ENCODE peak calls at places on chromosomes 2 and 18, in seven cellular contexts. O is GM13976, C is hepatic stellate cell, K is iris pigment epithelial cell, P is NCI-H2081, E is choroid plexus epithelial cell, T is right lobe of liver. L is an unnamed sample.

GRCh38 chr2:15546297-15547098 is 14.6 kb downstream of the NBAS start:
- DNase-seq in O (no peak), C (no peak), K (no peak), P (no peak), E (no peak), T (no peak), L (no peak)

GRCh38 chr2:239695728-239696240 is 295.0 kb upstream of the HDAC4 start:
- DNase-seq in O (no peak), C (no peak), K (no peak), P (no peak), E (no peak), T (peak; percentile 29), L (no peak)

GRCh38 chr18:48864876-48865275 is 85.9 kb downstream of the SMAD7 start:
- DNase-seq in O (no peak), C (no peak), K (no peak), P (no peak), E (no peak), T (no peak), L (no peak)

GRCh38 chr2:169452080-169452479 is 27.2 kb upstream of the BBS5 start:
- DNase-seq in O (peak; percentile 36), C (peak; percentile 8), K (peak; percentile 41), P (peak; percentile 72), E (peak; percentile 75), T (no peak), L (peak; percentile 20)

GRCh38 chr2:207328944-207329386 is 163.2 kb upstream of the KLF7 start:
- DNase-seq in O (no peak), C (no peak), K (peak; percentile 8), P (no peak), E (no peak), T (no peak), L (no peak)

GRCh38 chr2:54099834-54100595 is 15.4 kb upstream of the ACYP2 start:
- DNase-seq in O (no peak), C (no peak), K (no peak), P (no peak), E (no peak), T (no peak), L (no peak)

GRCh38 chr2:37635359-37636208 is 35.9 kb downstream of the CDC42EP3 start:
- DNase-seq in O (no peak), C (no peak), K (peak; percentile 97), P (no peak), E (peak; percentile 95), T (no peak), L (no peak)

GRCh38 chr18:11994346-11994707 is 13.0 kb downstream of the IMPA2 start:
- DNase-seq in O (no peak), C (no peak), K (peak; percentile 86), P (no peak), E (peak; percentile 85), T (peak; percentile 61), L (peak; percentile 64)

GRCh38 chr2:192749606-192750200 is 555.0 kb upstream of the TMEFF2 start:
- DNase-seq in O (no peak), C (no peak), K (no peak), P (peak; percentile 41), E (peak; percentile 3), T (no peak), L (no peak)

GRCh38 chr18:31657823-31658669 is 26.3 kb downstream of the B4GALT6 start:
- DNase-seq in O (peak; percentile 51), C (no peak), K (no peak), P (no peak), E (peak; percentile 11), T (no peak), L (no peak)